ENCODE peak calls at places on chromosomes 12 and 14, in seven cellular contexts. L is HepG2, N is H1, Q is HCT116, S is SK-N-SH, T is GM12878, K is K562. A is an unnamed sample.
A peak's percentile ranks its signal among the peaks of the same experiment; 100 is the strongest.

GRCh38 chr14:104296388-104297312 is 158.3 kb downstream of the KIF26A start:
- DNase-seq in L (no peak), N (no peak), Q (no peak), S (peak; percentile 92), T (no peak), K (no peak), A (no peak)

GRCh38 chr12:1807107-1807478 is 13.3 kb upstream of the LRTM2 start:
- DNase-seq in L (peak; percentile 51), N (no peak), Q (no peak), S (no peak), T (no peak), K (no peak), A (no peak)

GRCh38 chr12:15122349-15122748 is 98.9 kb downstream of the RERG start:
- DNase-seq in L (no peak), N (no peak), Q (no peak), S (no peak), T (no peak), K (no peak), A (no peak)

GRCh38 chr12:113571713-113572112 is 100.0 kb upstream of the LHX5 start:
- DNase-seq in L (no peak), N (no peak), Q (no peak), S (no peak), T (no peak), K (no peak), A (no peak)

GRCh38 chr12:120224304-120225199 is 23.6 kb upstream of the RPLP0 start:
- DNase-seq in L (no peak), N (no peak), Q (no peak), S (peak; percentile 79), T (no peak), K (no peak), A (no peak)

GRCh38 chr14:101845896-101846295 is 84.4 kb downstream of the PPP2R5C start:
- DNase-seq in L (no peak), N (no peak), Q (no peak), S (peak; percentile 54), T (no peak), K (no peak), A (no peak)

GRCh38 chr12:68349921-68350606 is 17.9 kb upstream of the MDM1 start:
- DNase-seq in L (no peak), N (no peak), Q (no peak), S (no peak), T (no peak), K (no peak), A (no peak)

GRCh38 chr12:46391630-46392029 is 19.1 kb upstream of the SLC38A2 start:
- DNase-seq in L (no peak), N (no peak), Q (no peak), S (no peak), T (no peak), K (no peak), A (no peak)

GRCh38 chr12:9344540-9344939 is 136.3 kb upstream of the PZP start:
- DNase-seq in L (no peak), N (no peak), Q (no peak), S (no peak), T (no peak), K (no peak), A (no peak)

GRCh38 chr14:93732524-93732923 is 55.8 kb downstream of the PRIMA1 start:
- DNase-seq in L (no peak), N (no peak), Q (no peak), S (no peak), T (no peak), K (no peak), A (no peak)

GRCh38 chr12:112166051-112167015 is 41.0 kb downstream of the TRAFD1 start:
- DNase-seq in L (no peak), N (no peak), Q (no peak), S (no peak), T (no peak), K (no peak), A (no peak)

GRCh38 chr12:71942259-71942658 is 3.6 kb downstream of the TPH2 start:
- DNase-seq in L (no peak), N (no peak), Q (no peak), S (peak; percentile 32), T (no peak), K (peak; percentile 21), A (no peak)

GRCh38 chr12:678747-679712 is 15.8 kb upstream of the NINJ2 start:
- DNase-seq in L (no peak), N (no peak), Q (no peak), S (no peak), T (peak; percentile 51), K (no peak), A (no peak)

GRCh38 chr12:3810016-3810370 is 57.1 kb upstream of the CRACR2A start:
- DNase-seq in L (no peak), N (no peak), Q (no peak), S (no peak), T (no peak), K (no peak), A (no peak)

GRCh38 chr14:60002819-60003492 is 83.0 kb downstream of the LRRC9 start:
- DNase-seq in L (peak; percentile 0), N (no peak), Q (no peak), S (no peak), T (no peak), K (no peak), A (no peak)

GRCh38 chr12:12197128-12197527 is 69.7 kb downstream of the LRP6 start:
- DNase-seq in L (no peak), N (no peak), Q (no peak), S (no peak), T (no peak), K (no peak), A (no peak)

GRCh38 chr12:108638141-108638823 is 4.6 kb upstream of the SELPLG start:
- DNase-seq in L (no peak), N (peak; percentile 51), Q (no peak), S (no peak), T (no peak), K (no peak), A (peak; percentile 84)

GRCh38 chr14:34081126-34081575 is 130.3 kb upstream of the EGLN3 start:
- DNase-seq in L (no peak), N (no peak), Q (no peak), S (no peak), T (no peak), K (no peak), A (no peak)

GRCh38 chr14:33755358-33755757 is 195.5 kb downstream of the EGLN3 start:
- DNase-seq in L (no peak), N (no peak), Q (no peak), S (no peak), T (no peak), K (no peak), A (no peak)

GRCh38 chr12:25328082-25328712 is 77.5 kb upstream of the KRAS start:
- DNase-seq in L (peak; percentile 3), N (no peak), Q (no peak), S (no peak), T (no peak), K (no peak), A (no peak)

GRCh38 chr12:40953076-40953475 is 235.0 kb upstream of the PDZRN4 start:
- DNase-seq in L (no peak), N (no peak), Q (no peak), S (no peak), T (no peak), K (no peak), A (no peak)

GRCh38 chr12:95073698-95074520 is 491 bp upstream of the NR2C1 start:
- DNase-seq in L (no peak), N (no peak), Q (no peak), S (no peak), T (no peak), K (no peak), A (no peak)

GRCh38 chr12:40208707-40209106 is 16.1 kb upstream of the LRRK2 start:
- DNase-seq in L (no peak), N (no peak), Q (no peak), S (no peak), T (no peak), K (no peak), A (no peak)

DNA sequence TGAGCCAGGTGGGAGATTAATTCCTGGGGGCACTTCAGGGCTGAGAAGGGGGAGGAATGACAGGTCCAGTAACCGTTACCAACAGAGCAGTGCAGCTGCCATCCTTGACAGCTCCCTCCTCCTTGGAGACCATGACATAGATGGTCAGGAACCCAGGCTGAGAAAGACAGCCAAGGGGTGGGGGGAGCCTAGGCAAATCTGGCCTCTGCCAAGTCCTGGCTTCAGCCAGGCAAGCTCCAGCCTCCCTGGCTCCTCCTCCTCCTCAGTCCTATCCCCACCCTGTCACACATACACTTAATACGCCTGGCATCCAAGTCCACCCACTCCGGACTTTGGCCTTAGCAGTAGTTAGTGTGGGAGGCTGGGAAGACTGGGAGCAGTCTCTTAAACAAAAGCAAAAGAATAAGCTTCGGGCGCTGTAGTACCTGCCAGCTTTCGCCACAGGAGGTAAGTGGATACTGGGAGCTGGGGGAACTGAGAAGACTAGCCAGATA is at the start of gene RDH5:
- DNase-seq in L (peak; percentile 83), N (no peak), Q (no peak), S (no peak), T (no peak), K (no peak), A (no peak)
- H3K9ac ChIP-seq in L (peak within 1 kb of the TSS; percentile 30), N (no peak within 1 kb of the TSS), Q (peak within 1 kb of the TSS; percentile 34), S (peak within 1 kb of the TSS; percentile 17), T (no peak within 1 kb of the TSS), K (no peak within 1 kb of the TSS), A (peak within 1 kb of the TSS; percentile 13)

DNA sequence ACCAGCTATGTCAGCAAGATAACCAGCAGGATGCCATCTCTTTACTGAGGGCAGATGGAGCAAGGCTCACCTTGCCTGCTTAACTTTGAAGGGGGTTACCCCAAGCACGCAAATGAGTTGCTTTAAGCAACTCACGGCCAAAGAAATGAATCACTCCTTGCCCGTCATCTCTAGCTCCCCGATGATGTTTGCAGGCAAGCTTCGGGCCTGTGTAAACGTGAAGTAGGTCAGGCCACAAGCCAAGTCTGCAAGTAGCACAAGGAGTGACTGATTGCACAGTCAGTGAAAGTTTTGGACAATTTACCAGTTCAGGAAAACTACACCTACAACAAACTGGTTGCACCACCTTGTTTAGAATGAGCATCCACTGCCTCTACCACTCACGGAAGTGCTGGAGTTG is 699.7 kb upstream of the TBX3 start:
- DNase-seq in L (no peak), N (no peak), Q (no peak), S (no peak), T (no peak), K (no peak), A (no peak)
- TF ChIP-seq YY1 in L (no peak), N (no peak), Q (no peak), S (no peak), T (no peak), K (no peak), A (no peak)

GRCh38 chr12:110312581-110313360 is 31.7 kb downstream of the ATP2A2 start:
- DNase-seq in L (no peak), N (no peak), Q (no peak), S (no peak), T (no peak), K (no peak), A (no peak)
- H3K36me3 ChIP-seq in L (peaks cover 2% of the 10 kb centered on the region), N (no peaks in the 10 kb centered on the region), Q (peaks cover 32% of the 10 kb centered on the region), S (peaks cover 39% of the 10 kb centered on the region), T (peaks cover 34% of the 10 kb centered on the region), K (peaks cover 72% of the 10 kb centered on the region), A (peaks cover 41% of the 10 kb centered on the region)

GRCh38 chr12:124910561-124911478 is 3.6 kb downstream of the UBC start:
- DNase-seq in L (no peak), N (no peak), Q (no peak), S (no peak), T (no peak), K (no peak), A (no peak)
- H3K9ac ChIP-seq in L (peak overlapping the region; percentile 41), N (no peak overlapping the region), Q (no peak overlapping the region), S (peak overlapping the region; percentile 30), T (no peak overlapping the region), K (no peak overlapping the region), A (no peak overlapping the region)

GRCh38 chr14:50603565-50603964 is 43.6 kb downstream of the ATL1 start:
- DNase-seq in L (no peak), N (no peak), Q (no peak), S (no peak), T (no peak), K (no peak), A (no peak)
- TF ChIP-seq YY1 in L (no peak), N (no peak), Q (no peak), S (no peak), T (no peak), K (no peak), A (no peak)